ENCODE peak calls at places on chromosomes 11 and 22, in ten cellular contexts. Q, Y, C, B, D, R, X, J, T and W are unnamed samples.
A peak's percentile ranks its signal among the peaks of the same experiment; 100 is the strongest.

GRCh38 chr11:71307811-71308645 is 55.7 kb upstream of the SHANK2 start:
- DNase-seq in T (no peak), Y (no peak), X (no peak), J (no peak), C (no peak), B (no peak), R (no peak), D (no peak), Q (no peak), W (no peak)

GRCh38 chr22:48268771-48269552 is 1506.5 kb downstream of the TBC1D22A start:
- DNase-seq in R (no peak), Y (no peak), X (no peak), T (no peak), D (no peak), B (no peak), Q (no peak), C (no peak), J (no peak), W (no peak)

GRCh38 chr11:123434911-123435310 is 4.8 kb downstream of the GRAMD1B start:
- DNase-seq in B (no peak), D (no peak), R (no peak), Y (no peak), T (no peak), J (no peak), C (no peak), X (no peak), Q (no peak), W (no peak)

GRCh38 chr22:29268511-29269229 is 602 bp downstream of the EWSR1 start:
- DNase-seq in D (peak; percentile 65), X (peak; percentile 70), B (peak; percentile 51), T (peak; percentile 82), Y (peak; percentile 52), C (peak; percentile 70), J (peak; percentile 63), R (peak; percentile 70), Q (peak; percentile 54), W (peak; percentile 69)

GRCh38 chr22:29470159-29470855 is 9.7 kb upstream of the NEFH start:
- DNase-seq in T (peak; percentile 41), B (peak; percentile 81), D (peak; percentile 26), X (peak; percentile 20), Y (peak; percentile 13), R (peak; percentile 31), J (no peak), Q (peak; percentile 89), C (peak; percentile 57), W (peak; percentile 34)

GRCh38 chr22:28105988-28106387 is 186.9 kb upstream of the PITPNB start:
- DNase-seq in Q (no peak), Y (no peak), R (no peak), T (no peak), B (no peak), D (no peak), X (no peak), J (no peak), C (no peak), W (no peak)

GRCh38 chr11:60119708-60120107 is 31.2 kb downstream of the MS4A2 start:
- DNase-seq in Y (no peak), J (no peak), D (no peak), B (no peak), X (no peak), T (no peak), R (no peak), C (no peak), Q (no peak), W (no peak)

GRCh38 chr11:6319879-6320410 is 356 bp downstream of the CAVIN3 start:
- DNase-seq in J (no peak), Y (peak; percentile 93), R (peak; percentile 96), C (peak; percentile 92), T (peak; percentile 92), Q (peak; percentile 62), B (peak; percentile 72), D (peak; percentile 93), X (peak; percentile 94), W (peak; percentile 96)

GRCh38 chr11:45788887-45789286 is 16.1 kb upstream of the SLC35C1 start:
- DNase-seq in Q (no peak), T (no peak), R (no peak), D (no peak), Y (no peak), X (no peak), J (no peak), B (no peak), C (no peak), W (no peak)

GRCh38 chr11:108242422-108242821 is 19.6 kb downstream of the ATM start:
- DNase-seq in J (no peak), C (no peak), T (no peak), D (no peak), X (no peak), B (no peak), Y (no peak), R (no peak), Q (no peak), W (no peak)

GRCh38 chr22:30890689-30891442 is 77.7 kb downstream of the MORC2 start:
- DNase-seq in C (peak; percentile 23), Y (no peak), Q (peak; percentile 55), B (peak; percentile 57), J (no peak), D (peak; percentile 28), X (peak; percentile 10), T (peak; percentile 17), R (peak; percentile 25), W (peak; percentile 30)

GRCh38 chr11:3123761-3124733 is 41.1 kb downstream of the OSBPL5 start:
- DNase-seq in J (no peak), Y (peak; percentile 97), C (peak; percentile 96), Q (no peak), X (peak; percentile 95), B (no peak), R (peak; percentile 96), T (peak; percentile 95), D (peak; percentile 99), W (peak; percentile 96)

GRCh38 chr22:19621372-19622060 is 92.8 kb upstream of the SEPTIN5 start:
- DNase-seq in Y (no peak), C (peak; percentile 10), B (no peak), Q (no peak), D (no peak), R (no peak), T (no peak), X (no peak), J (no peak), W (no peak)

GRCh38 chr11:70538641-70539359 is 140.5 kb downstream of the CTTN start:
- DNase-seq in D (no peak), Q (no peak), T (no peak), R (no peak), Y (no peak), B (no peak), J (no peak), X (no peak), C (no peak), W (no peak)

GRCh38 chr22:48663297-48663696 is 1164.4 kb downstream of the BRD1 start:
- DNase-seq in R (no peak), D (peak; percentile 9), Y (no peak), C (peak; percentile 8), T (no peak), B (no peak), Q (no peak), X (no peak), J (no peak), W (no peak)

GRCh38 chr11:17780668-17781067 is 46.1 kb downstream of the KCNC1 start:
- DNase-seq in Q (no peak), B (no peak), J (no peak), D (no peak), C (no peak), X (no peak), R (no peak), Y (no peak), T (no peak), W (no peak)

GRCh38 chr22:26318975-26319374 is 110.1 kb upstream of the ASPHD2 start:
- DNase-seq in C (no peak), T (no peak), B (no peak), J (no peak), R (peak; percentile 74), Y (no peak), Q (peak; percentile 67), X (peak; percentile 68), D (no peak), W (peak; percentile 35)

GRCh38 chr11:824942-825341 is 2.8 kb upstream of the CRACR2B start:
- DNase-seq in D (no peak), X (no peak), T (no peak), Q (no peak), C (no peak), R (no peak), B (no peak), Y (no peak), J (no peak), W (no peak)

GRCh38 chr11:83006877-83007330 is 64.8 kb downstream of the RAB30 start:
- DNase-seq in D (no peak), Y (no peak), J (no peak), X (no peak), C (no peak), Q (no peak), R (no peak), B (peak; percentile 40), T (no peak), W (peak; percentile 20)

GRCh38 chr22:49491726-49492125 is 335.9 kb downstream of the BRD1 start:
- DNase-seq in D (no peak), Q (no peak), X (no peak), R (no peak), T (no peak), B (no peak), Y (no peak), C (no peak), J (no peak), W (no peak)